ENCODE peak calls at places on chromosomes 11 and 22, in four cellular contexts. T is pancreas, G is heart left ventricle, L is transverse colon. N is an unnamed sample.

GRCh38 chr22:50363411-50364194 is 20.5 kb downstream of the PPP6R2 start:
- DNase-seq in T (no peak), G (no peak), L (no peak), N (no peak)

GRCh38 chr22:45207533-45207932 is 33.2 kb downstream of the KIAA0930 start:
- DNase-seq in T (no peak), G (no peak), L (no peak), N (no peak)

GRCh38 chr11:122209619-122210377 is 93.8 kb upstream of the BLID start:
- DNase-seq in T (no peak), G (peak; percentile 72), L (peak; percentile 14), N (peak; percentile 76)

GRCh38 chr11:134742228-134742612 is 330.2 kb upstream of the B3GAT1 start:
- DNase-seq in T (no peak), G (no peak), L (no peak), N (no peak)

GRCh38 chr11:64225608-64226506 is at the start of the genes NUDT22 and TRPT1:
- DNase-seq in T (peak; percentile 97), G (peak; percentile 93), L (peak; percentile 96), N (peak; percentile 94)

GRCh38 chr11:78958444-78958843 is 383.8 kb upstream of the NARS2 start:
- DNase-seq in T (no peak), G (no peak), L (no peak), N (no peak)

GRCh38 chr11:69657911-69658605 is 17.1 kb downstream of the LTO1 start:
- DNase-seq in T (peak; percentile 49), G (peak; percentile 9), L (no peak), N (no peak)

GRCh38 chr11:113240389-113240788 is 74.0 kb upstream of the TTC12 start:
- DNase-seq in T (no peak), G (no peak), L (no peak), N (no peak)

GRCh38 chr11:91239359-91239758 is 985.3 kb upstream of the FAT3 start:
- DNase-seq in T (no peak), G (no peak), L (no peak), N (no peak)

GRCh38 chr11:110432713-110433392 is 3.1 kb downstream of the FDX1 start:
- DNase-seq in T (no peak), G (no peak), L (no peak), N (no peak)

GRCh38 chr11:3119141-3119821 is 45.8 kb downstream of the OSBPL5 start:
- DNase-seq in T (no peak), G (peak; percentile 22), L (peak; percentile 5), N (no peak)

GRCh38 chr11:86940122-86940777 is 14.9 kb downstream of the FZD4 start:
- DNase-seq in T (no peak), G (peak; percentile 69), L (peak; percentile 26), N (peak; percentile 56)

GRCh38 chr11:102528618-102529017 is 1.9 kb downstream of the MMP7 start:
- DNase-seq in T (no peak), G (no peak), L (no peak), N (no peak)

GRCh38 chr22:32802291-32802826 is 854 bp downstream of the TIMP3 start:
- DNase-seq in T (no peak), G (no peak), L (no peak), N (no peak)

GRCh38 chr11:36478700-36479329 is 31.3 kb downstream of the TRAF6 start:
- DNase-seq in T (no peak), G (no peak), L (peak; percentile 30), N (no peak)

GRCh38 chr11:134454146-134454690 is 42.2 kb upstream of the B3GAT1 start:
- DNase-seq in T (no peak), G (no peak), L (no peak), N (no peak)

GRCh38 chr11:112320668-112321067 is 60.0 kb upstream of the PLET1 start:
- DNase-seq in T (no peak), G (peak; percentile 85), L (peak; percentile 68), N (peak; percentile 76)

GRCh38 chr11:93952082-93952780 is 68.9 kb upstream of the HEPHL1 start:
- DNase-seq in T (no peak), G (no peak), L (no peak), N (no peak)

N was measured in left lobe of liver.